ENCODE peak calls at places on chromosome 9, in four cellular contexts. F is GM12878, D is K562, C is H1. R is an unnamed sample. For H3K4me1, the result is how much of the 10 kb centered on the place peaks cover.

GRCh38 chr9:112046181-112046580 is 128.9 kb downstream of the SUSD1 start:
- DNase-seq in C (no peak), F (no peak), D (no peak), R (peak)

GRCh38 chr9:27572566-27572917 is 739 bp downstream of the C9orf72 start:
- DNase-seq in F (no peak), D (peak), C (no peak), R (no peak)

GRCh38 chr9:15373201-15373530 is 49.5 kb upstream of the SNAPC3 start:
- DNase-seq in C (no peak), F (no peak), D (no peak), R (peak)

GRCh38 chr9:113622600-113623400 is 159.3 kb downstream of the RGS3 start:
- DNase-seq in D (no peak), F (peak), C (peak), R (peak)

GRCh38 chr9:137028281-137029057 is 432 bp upstream of the ABCA2 start:
- DNase-seq in C (peak), F (no peak), D (peak), R (peak)

GRCh38 chr9:91948423-91949292 is 1.4 kb downstream of the ROR2 start:
- DNase-seq in D (peak), C (peak), F (no peak), R (peak)

GRCh38 chr9:110050925-110051355 is 157.0 kb downstream of the C9orf152 start:
- DNase-seq in F (no peak), C (no peak), D (no peak), R (peak)

GRCh38 chr9:31089822-31090221 is 1294.6 kb upstream of the ACO1 start:
- DNase-seq in D (no peak), F (no peak), C (no peak), R (peak)

GRCh38 chr9:113484258-113484730 is 20.8 kb downstream of the RGS3 start:
- DNase-seq in C (no peak), D (no peak), F (no peak), R (peak)

GRCh38 chr9:3903273-3903672 is 377.5 kb upstream of the RFX3 start:
- DNase-seq in F (no peak), D (no peak), C (no peak), R (no peak)

GRCh38 chr9:133771486-133772482 is 33.6 kb upstream of the SARDH start:
- DNase-seq in D (no peak), C (no peak), F (no peak), R (no peak)

GRCh38 chr9:37486616-37487544 is 1.1 kb downstream of the POLR1E start:
- DNase-seq in D (peak), F (no peak), C (no peak), R (peak)

GRCh38 chr9:98229090-98229395 is 26.4 kb downstream of the TBC1D2 start:
- DNase-seq in D (no peak), C (no peak), F (no peak), R (no peak)

GRCh38 chr9:78595200-78595945 is 298.4 kb downstream of the PSAT1 start:
- DNase-seq in F (no peak), D (no peak), C (no peak), R (peak)

GRCh38 chr9:12775963-12776774 is 1.3 kb downstream of the LURAP1L start:
- DNase-seq in F (no peak), C (peak), D (peak), R (peak)

GRCh38 chr9:73183917-73184861 is 32.5 kb downstream of the ANXA1 start:
- DNase-seq in D (peak), F (no peak), C (no peak), R (peak)

GRCh38 chr9:78882501-78882900 is 585.6 kb downstream of the PSAT1 start:
- DNase-seq in D (no peak), C (no peak), F (no peak), R (no peak)

GRCh38 chr9:133485531-133486260 is 6.8 kb upstream of the SLC2A6 start:
- DNase-seq in C (no peak), F (no peak), D (no peak), R (no peak)

GRCh38 chr9:15509931-15510788 is 610 bp downstream of the PSIP1 start:
- DNase-seq in F (no peak), D (peak), C (peak), R (no peak)

GRCh38 chr9:3419892-3420291 is 105.9 kb downstream of the RFX3 start:
- DNase-seq in D (no peak), F (no peak), C (no peak), R (no peak)

GRCh38 chr9:107935931-107936330 is 446.4 kb upstream of the KLF4 start:
- DNase-seq in C (no peak), D (no peak), F (no peak), R (no peak)

GRCh38 chr9:20409321-20410092 is 212.8 kb downstream of the MLLT3 start:
- DNase-seq in F (no peak), D (no peak), C (no peak), R (no peak)

GRCh38 chr9:118366228-118366627 is 662.0 kb downstream of the TLR4 start:
- DNase-seq in D (no peak), F (no peak), C (no peak), R (no peak)

GRCh38 chr9:95876138-95876444 is 600 bp downstream of the ERCC6L2 start:
- DNase-seq in D (no peak), F (no peak), C (no peak), R (no peak)

GRCh38 chr9:7760014-7760415 is 39.6 kb downstream of the DMAC1 start:
- DNase-seq in C (no peak), D (no peak), F (no peak), R (no peak)

GRCh38 chr9:32378496-32378895 is 5.9 kb upstream of the ACO1 start:
- DNase-seq in F (peak), C (no peak), D (peak), R (peak)

GRCh38 chr9:24552526-24552925 is 6.8 kb upstream of the IZUMO3 start:
- DNase-seq in D (no peak), F (no peak), C (no peak), R (no peak)

GRCh38 chr9:20702565-20702964 is 18.5 kb downstream of the FOCAD start:
- DNase-seq in D (no peak), F (no peak), C (no peak), R (no peak)

GRCh38 chr9:129822825-129823162 is 1.1 kb downstream of the TOR1A start:
- DNase-seq in D (no peak), F (no peak), C (no peak), R (no peak)

GRCh38 chr9:134950404-134950760 is 32.7 kb upstream of the FCN1 start:
- DNase-seq in C (no peak), F (no peak), D (no peak), R (no peak)

GRCh38 chr9:16002816-16003215 is 450.0 kb downstream of the CCDC171 start:
- DNase-seq in C (no peak), D (no peak), F (no peak), R (peak)

GRCh38 chr9:76472925-76473324 is 13.9 kb downstream of the GCNT1 start:
- DNase-seq in F (no peak), C (no peak), D (no peak), R (no peak)

GRCh38 chr9:14271078-14271673 is 42.8 kb downstream of the NFIB start:
- DNase-seq in C (no peak), D (peak), F (no peak), R (peak)

GRCh38 chr9:127927457-127928231 is 2.9 kb downstream of the PIP5KL1 start:
- DNase-seq in C (peak), F (no peak), D (peak), R (no peak)

GRCh38 chr9:132857031-132857430 is 21.1 kb downstream of the AK8 start:
- DNase-seq in C (no peak), F (no peak), D (no peak), R (peak)

GRCh38 chr9:38371495-38371894 is 21.0 kb upstream of the ALDH1B1 start:
- DNase-seq in F (peak), C (no peak), D (peak), R (peak)

GRCh38 chr9:76603448-76603895 is 144.5 kb downstream of the GCNT1 start:
- DNase-seq in D (no peak), C (no peak), F (no peak), R (peak)

GRCh38 chr9:87269296-87269695 is 228.4 kb upstream of the DAPK1 start:
- DNase-seq in F (no peak), D (no peak), C (no peak), R (no peak)

GRCh38 chr9:87266697-87267096 is 231.0 kb upstream of the DAPK1 start:
- DNase-seq in F (no peak), C (no peak), D (no peak), R (no peak)

GRCh38 chr9:87269777-87270176 is 227.9 kb upstream of the DAPK1 start:
- DNase-seq in F (no peak), C (no peak), D (no peak), R (no peak)

GRCh38 chr9:87267251-87267679 is 230.4 kb upstream of the DAPK1 start:
- DNase-seq in F (no peak), D (no peak), C (no peak), R (no peak)

GRCh38 chr9:87267701-87268100 is 230.0 kb upstream of the DAPK1 start:
- DNase-seq in F (no peak), C (no peak), D (no peak), R (no peak)
- H2AFZ ChIP-seq in F (no peak), C (no peak), D (no peak), R (no peak)

GRCh38 chr9:115127191-115127817 is 9.3 kb upstream of the TNC start:
- DNase-seq in F (no peak), C (no peak), D (no peak), R (peak)
- TF ChIP-seq CHD1 in F (no peak), C (no peak), D (no peak), R (no peak)

GRCh38 chr9:104992696-104993095 is 64.7 kb upstream of the ABCA1 start:
- DNase-seq in C (no peak), D (no peak), F (no peak), R (peak)
- H3K4me1 ChIP-seq in C (under half), D (under half), F (under half), R (under half)

GRCh38 chr9:69580582-69580945 is 91.6 kb downstream of the APBA1 start:
- DNase-seq in C (no peak), F (no peak), D (no peak), R (no peak)

GRCh38 chr9:69582544-69583297 is 89.5 kb downstream of the APBA1 start:
- DNase-seq in C (no peak), F (no peak), D (no peak), R (no peak)

GRCh38 chr9:69583641-69584234 is 88.4 kb downstream of the APBA1 start:
- DNase-seq in F (no peak), C (no peak), D (no peak), R (no peak)

GRCh38 chr9:69579749-69580581 is 92.2 kb downstream of the APBA1 start:
- DNase-seq in F (no peak), C (no peak), D (no peak), R (no peak)

DNA sequence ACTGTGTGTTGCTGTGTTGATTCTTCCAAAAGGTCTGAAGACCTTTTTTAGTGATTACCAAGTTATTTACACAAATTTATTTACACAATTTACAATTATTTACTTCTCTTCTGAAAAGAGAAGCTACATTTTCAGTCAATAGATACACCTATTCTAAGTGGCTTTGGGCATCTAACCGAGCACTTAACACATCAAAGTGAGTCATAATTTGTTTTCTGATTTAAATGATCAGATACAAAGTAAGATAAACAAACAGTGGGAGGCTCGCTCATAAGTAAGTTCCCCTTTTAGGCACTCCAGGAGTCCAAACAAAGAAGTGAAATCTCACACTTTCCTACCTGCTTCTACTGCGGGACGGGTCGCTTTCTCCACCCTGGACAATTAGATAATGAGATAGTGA is 90.2 kb downstream of the APBA1 start:
- DNase-seq in C (no peak), D (no peak), F (no peak), R (no peak)
- H2AFZ ChIP-seq in C (no peak), D (no peak), F (no peak), R (no peak)

GRCh38 chr9:88722753-88723152 is 187.8 kb downstream of the NXNL2 start:
- DNase-seq in F (no peak), D (no peak), C (no peak), R (peak)
- TF ChIP-seq CHD1 in F (no peak), D (no peak), C (no peak), R (no peak)

DNA sequence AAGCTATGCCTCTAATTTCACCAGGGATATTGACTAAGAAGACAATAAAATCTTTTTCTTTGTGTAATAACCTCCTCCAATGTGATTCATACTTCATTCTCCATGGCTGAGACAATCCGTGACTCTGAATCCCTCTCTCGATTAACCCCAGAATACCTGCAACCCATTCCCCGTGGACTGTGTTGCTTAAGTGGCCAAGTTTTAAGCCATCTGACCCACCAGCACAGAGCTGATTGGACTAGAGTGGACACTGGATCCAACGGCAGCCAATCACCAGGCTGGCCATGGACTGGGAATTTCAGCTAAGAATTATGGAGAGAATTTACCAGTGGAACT is 5.4 kb upstream of the CCIN start:
- DNase-seq in C (no peak), D (no peak), F (no peak), R (peak)
- H3K4me1 ChIP-seq in C (under half), D (under half), F (under half), R (under half)

DNA sequence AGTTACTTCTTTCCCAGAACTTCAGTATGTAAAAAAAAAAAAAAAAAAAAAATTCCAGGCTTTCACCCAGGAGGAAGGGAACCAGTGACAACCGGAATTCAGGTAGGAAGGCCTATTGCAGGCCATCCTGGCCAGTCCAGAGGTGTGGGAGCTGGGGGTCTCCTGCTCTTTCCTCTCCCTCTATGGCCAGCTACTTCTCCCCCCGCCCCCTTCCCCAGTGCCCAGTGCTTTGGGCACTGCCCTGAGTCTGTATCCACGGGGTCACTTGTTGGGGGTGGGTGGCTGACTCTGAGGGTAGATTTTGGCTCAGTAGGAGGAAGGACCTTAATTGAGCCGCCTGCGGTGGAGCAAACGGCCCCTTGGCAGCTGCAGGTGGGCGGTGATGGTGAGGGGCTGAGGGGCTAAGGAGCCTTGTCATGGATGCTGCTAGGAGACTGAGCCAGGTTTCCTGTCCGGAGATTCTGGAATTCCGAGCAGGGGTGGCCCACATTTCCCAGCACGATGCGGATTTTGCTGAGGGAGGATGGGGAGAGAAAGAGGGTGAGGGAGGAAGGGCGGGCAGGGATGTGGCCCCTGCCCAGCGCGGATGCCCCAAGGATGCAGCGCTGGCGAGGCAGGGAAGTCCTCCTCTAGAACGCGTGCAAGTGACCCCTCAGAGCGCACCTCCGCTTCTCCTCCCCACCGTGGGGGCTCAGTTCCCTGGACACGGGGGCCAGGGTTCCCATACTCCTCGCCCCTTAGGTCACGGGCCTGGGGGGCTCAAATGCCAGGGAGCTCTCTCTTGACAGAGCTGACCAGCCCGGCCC is 1.3 kb upstream of the PHF2 start:
- DNase-seq in F (no peak), C (no peak), D (no peak), R (no peak)
- H2AFZ ChIP-seq in F (peak), C (peak), D (peak), R (peak)

GRCh38 chr9:94860678-94861588 is 134.4 kb downstream of the AOPEP start:
- DNase-seq in F (peak), D (no peak), C (peak), R (peak)
- TF ChIP-seq CHD1 in F (no peak), D (no peak), C (no peak), R (no peak)

DNA sequence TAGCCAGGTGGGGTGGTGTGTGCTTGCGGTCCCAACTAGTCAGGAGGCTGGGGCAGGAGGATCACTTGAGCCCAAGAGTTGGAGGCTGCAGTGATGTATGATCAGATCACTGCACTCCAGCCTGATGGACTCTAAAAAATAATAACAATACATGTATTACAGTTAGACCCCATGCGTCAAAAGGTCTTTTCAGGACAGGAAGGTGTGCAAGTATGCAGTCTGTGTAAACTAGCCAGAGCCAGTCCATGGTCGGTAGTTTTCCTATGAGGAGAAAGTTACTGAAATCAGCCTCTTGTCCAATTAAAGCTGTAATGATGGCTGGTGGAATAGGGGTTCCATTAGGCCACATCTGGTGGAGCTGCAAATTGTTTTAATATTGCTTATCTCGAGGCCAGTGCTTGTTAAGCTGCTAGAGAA is 1.5 kb upstream of the STOM start:
- DNase-seq in D (peak), C (no peak), F (no peak), R (no peak)
- H3K4me1 ChIP-seq in D (under half), C (under half), F (under half), R (under half)